ENCODE peak calls at places on chromosomes 1 and 21, in four cellular contexts. F is GM12878, Z is GM23338, Q is fibroblast of lung. Y is an unnamed sample.

GRCh38 chr1:84103197-84103992 is 40.7 kb upstream of the PRKACB start:
- DNase-seq in F (no peak), Z (peak; percentile 56), Q (peak; percentile 92), Y (no peak)

GRCh38 chr1:19123837-19124236 is 86.2 kb downstream of the UBR4 start:
- DNase-seq in F (no peak), Z (no peak), Q (no peak), Y (no peak)

GRCh38 chr1:91278754-91279153 is 125.9 kb downstream of the HFM1 start:
- DNase-seq in F (no peak), Z (peak; percentile 67), Q (peak; percentile 52), Y (peak; percentile 52)

GRCh38 chr1:67165468-67166058 is 691 bp upstream of the IL23R start:
- DNase-seq in F (no peak), Z (no peak), Q (no peak), Y (no peak)

GRCh38 chr1:29043270-29043971 is 80.3 kb downstream of the TMEM200B start:
- DNase-seq in F (no peak), Z (no peak), Q (peak; percentile 69), Y (no peak)

GRCh38 chr21:25283720-25284119 is 323.6 kb downstream of the MRPL39 start:
- DNase-seq in F (no peak), Z (peak; percentile 84), Q (peak; percentile 57), Y (peak; percentile 59)

GRCh38 chr1:206892351-206892984 is 4.8 kb upstream of the IL24 start:
- DNase-seq in F (no peak), Z (no peak), Q (peak; percentile 89), Y (no peak)

GRCh38 chr1:183912265-183912886 is 107.5 kb downstream of the RGL1 start:
- DNase-seq in F (peak; percentile 65), Z (no peak), Q (no peak), Y (peak; percentile 77)

GRCh38 chr1:16161717-16162116 is 5.8 kb upstream of the EPHA2 start:
- DNase-seq in F (no peak), Z (no peak), Q (no peak), Y (no peak)

GRCh38 chr1:81836007-81836626 is 35.4 kb downstream of the ADGRL2 start:
- DNase-seq in F (no peak), Z (no peak), Q (peak; percentile 29), Y (no peak)

GRCh38 chr1:235646463-235646862 is 3.1 kb downstream of the GNG4 start:
- DNase-seq in F (no peak), Z (no peak), Q (no peak), Y (no peak)

GRCh38 chr21:42761776-42762335 is 108.4 kb downstream of the PDE9A start:
- DNase-seq in F (no peak), Z (no peak), Q (no peak), Y (no peak)

GRCh38 chr1:93672069-93672468 is 9.6 kb downstream of the BCAR3 start:
- DNase-seq in F (no peak), Z (no peak), Q (peak; percentile 95), Y (no peak)

GRCh38 chr1:243254233-243254926 is 701 bp downstream of the CEP170 start:
- DNase-seq in F (no peak), Z (peak; percentile 81), Q (peak; percentile 65), Y (peak; percentile 86)

GRCh38 chr1:43799656-43800629 is 92.6 kb downstream of the ST3GAL3 start:
- DNase-seq in F (no peak), Z (no peak), Q (peak; percentile 93), Y (no peak)

GRCh38 chr21:26127918-26128317 is 42.7 kb downstream of the APP start:
- DNase-seq in F (no peak), Z (no peak), Q (peak; percentile 54), Y (no peak)

GRCh38 chr21:37668462-37669239 is 247.6 kb downstream of the KCNJ6 start:
- DNase-seq in F (no peak), Z (peak; percentile 27), Q (no peak), Y (no peak)

GRCh38 chr1:224080082-224080774 is 33.7 kb upstream of the FBXO28 start:
- DNase-seq in F (no peak), Z (no peak), Q (peak; percentile 27), Y (no peak)

GRCh38 chr1:7541629-7542028 is 229.5 kb upstream of the VAMP3 start:
- DNase-seq in F (no peak), Z (no peak), Q (peak; percentile 57), Y (no peak)

GRCh38 chr1:3628445-3628844 is 3.6 kb downstream of the TPRG1L start:
- DNase-seq in F (no peak), Z (no peak), Q (no peak), Y (no peak)

GRCh38 chr1:79899914-79900313 is 893.4 kb upstream of the ADGRL4 start:
- DNase-seq in F (no peak), Z (no peak), Q (peak; percentile 95), Y (no peak)

GRCh38 chr1:192529031-192529755 is 46.4 kb upstream of the RGS1 start:
- DNase-seq in F (no peak), Z (peak; percentile 21), Q (no peak), Y (peak; percentile 29)

GRCh38 chr1:221742555-221743415 is 896 bp upstream of the DUSP10 start:
- DNase-seq in F (no peak), Z (peak; percentile 82), Q (peak; percentile 83), Y (peak; percentile 74)

GRCh38 chr1:243849089-243850012 is 692 bp downstream of the AKT3 start:
- DNase-seq in F (no peak), Z (peak; percentile 78), Q (peak; percentile 58), Y (no peak)

GRCh38 chr1:174397261-174397660 is 50.5 kb upstream of the GPR52 start:
- DNase-seq in F (no peak), Z (no peak), Q (no peak), Y (no peak)

GRCh38 chr21:38930838-38931237 is 125.1 kb downstream of the ETS2 start:
- DNase-seq in F (no peak), Z (no peak), Q (peak; percentile 92), Y (no peak)

GRCh38 chr1:168980180-168980579 is 126.3 kb upstream of the ATP1B1 start:
- DNase-seq in F (no peak), Z (no peak), Q (no peak), Y (no peak)

GRCh38 chr1:12293416-12293815 is 63.6 kb downstream of the VPS13D start:
- DNase-seq in F (no peak), Z (no peak), Q (no peak), Y (no peak)

GRCh38 chr1:85568660-85569059 is 11.9 kb upstream of the CCN1 start:
- DNase-seq in F (no peak), Z (no peak), Q (no peak), Y (no peak)

GRCh38 chr1:5348732-5349465 is 643.3 kb downstream of the NPHP4 start:
- DNase-seq in F (no peak), Z (no peak), Q (no peak), Y (no peak)

GRCh38 chr1:54699936-54700525 is 15.6 kb upstream of the TTC4 start:
- DNase-seq in F (no peak), Z (no peak), Q (no peak), Y (no peak)

GRCh38 chr1:60078182-60078581 is 4.6 kb upstream of the C1orf87 start:
- DNase-seq in F (no peak), Z (no peak), Q (peak; percentile 52), Y (no peak)

GRCh38 chr1:5379176-5379759 is 613.0 kb downstream of the NPHP4 start:
- DNase-seq in F (no peak), Z (no peak), Q (no peak), Y (no peak)

GRCh38 chr1:70382682-70383081 is 28.2 kb upstream of the ANKRD13C start:
- DNase-seq in F (no peak), Z (no peak), Q (no peak), Y (peak; percentile 53)

GRCh38 chr1:154236855-154237254 is 16.1 kb downstream of the UBAP2L start:
- DNase-seq in F (no peak), Z (no peak), Q (no peak), Y (no peak)
- H4K20me1 ChIP-seq in F (peaks cover 2% of the 10 kb centered on the region), Z (peaks cover 74% of the 10 kb centered on the region), Q (no peaks in the 10 kb centered on the region), Y (peaks cover 35% of the 10 kb centered on the region)

GRCh38 chr1:1022322-1023090 is 2.6 kb downstream of the AGRN start:
- DNase-seq in F (no peak), Z (no peak), Q (no peak), Y (no peak)
- H4K20me1 ChIP-seq in F (no peaks in the 10 kb centered on the region), Z (peaks cover 4% of the 10 kb centered on the region), Q (no peaks in the 10 kb centered on the region), Y (peaks cover 20% of the 10 kb centered on the region)

GRCh38 chr1:230083053-230083452 is 16.0 kb downstream of the GALNT2 start:
- DNase-seq in F (no peak), Z (no peak), Q (no peak), Y (no peak)
- H4K20me1 ChIP-seq in F (no peaks in the 10 kb centered on the region), Z (peaks cover 25% of the 10 kb centered on the region), Q (no peaks in the 10 kb centered on the region), Y (peaks cover 12% of the 10 kb centered on the region)

DNA sequence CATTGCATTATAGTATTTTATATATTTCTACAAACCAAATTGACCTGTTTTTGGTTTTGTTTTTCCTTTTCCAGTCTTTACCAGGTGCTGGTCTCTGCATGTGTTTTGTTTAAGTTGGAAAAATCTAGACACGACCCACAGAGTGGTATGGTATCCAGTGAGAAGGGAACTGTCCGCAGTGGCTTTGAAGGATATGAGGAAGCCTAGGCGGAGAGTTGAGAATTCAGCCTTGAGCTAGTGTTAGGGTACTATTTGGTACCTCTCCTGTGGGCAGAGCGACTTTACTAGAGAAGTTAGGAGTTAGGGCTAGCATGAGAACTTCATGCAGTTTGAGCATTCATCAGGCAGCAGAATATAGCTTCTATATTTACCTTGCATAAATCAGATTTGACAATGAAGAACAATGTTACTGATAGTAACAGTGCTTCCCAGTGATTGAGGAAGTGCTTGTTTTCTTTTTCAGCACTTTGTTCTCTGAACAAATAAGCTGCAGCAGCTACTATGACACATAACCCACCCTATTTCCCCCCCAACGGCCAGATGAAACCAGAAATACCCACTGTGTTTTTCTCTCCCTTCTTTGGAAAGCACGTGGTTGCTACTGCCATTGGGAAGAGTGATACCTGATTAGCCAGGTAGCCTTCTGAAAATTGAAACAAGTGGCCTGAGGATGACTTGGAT is 19.0 kb downstream of the MRPS6 start:
- DNase-seq in F (no peak), Z (peak; percentile 30), Q (no peak), Y (no peak)
- H4K20me1 ChIP-seq in F (no peaks in the 10 kb centered on the region), Z (peaks cover 59% of the 10 kb centered on the region), Q (no peaks in the 10 kb centered on the region), Y (peaks cover 20% of the 10 kb centered on the region)

GRCh38 chr1:157193702-157194391 is 55.7 kb upstream of the ETV3 start:
- DNase-seq in F (no peak), Z (peak; percentile 91), Q (peak; percentile 52), Y (peak; percentile 85)

GRCh38 chr1:157194739-157195520 is 56.7 kb upstream of the ETV3 start:
- DNase-seq in F (no peak), Z (peak; percentile 40), Q (no peak), Y (no peak)

GRCh38 chr1:157197906-157198435 is 59.8 kb upstream of the ETV3 start:
- DNase-seq in F (no peak), Z (no peak), Q (no peak), Y (no peak)

GRCh38 chr1:157196245-157196543 is 58.0 kb upstream of the ETV3 start:
- DNase-seq in F (no peak), Z (no peak), Q (no peak), Y (no peak)

DNA sequence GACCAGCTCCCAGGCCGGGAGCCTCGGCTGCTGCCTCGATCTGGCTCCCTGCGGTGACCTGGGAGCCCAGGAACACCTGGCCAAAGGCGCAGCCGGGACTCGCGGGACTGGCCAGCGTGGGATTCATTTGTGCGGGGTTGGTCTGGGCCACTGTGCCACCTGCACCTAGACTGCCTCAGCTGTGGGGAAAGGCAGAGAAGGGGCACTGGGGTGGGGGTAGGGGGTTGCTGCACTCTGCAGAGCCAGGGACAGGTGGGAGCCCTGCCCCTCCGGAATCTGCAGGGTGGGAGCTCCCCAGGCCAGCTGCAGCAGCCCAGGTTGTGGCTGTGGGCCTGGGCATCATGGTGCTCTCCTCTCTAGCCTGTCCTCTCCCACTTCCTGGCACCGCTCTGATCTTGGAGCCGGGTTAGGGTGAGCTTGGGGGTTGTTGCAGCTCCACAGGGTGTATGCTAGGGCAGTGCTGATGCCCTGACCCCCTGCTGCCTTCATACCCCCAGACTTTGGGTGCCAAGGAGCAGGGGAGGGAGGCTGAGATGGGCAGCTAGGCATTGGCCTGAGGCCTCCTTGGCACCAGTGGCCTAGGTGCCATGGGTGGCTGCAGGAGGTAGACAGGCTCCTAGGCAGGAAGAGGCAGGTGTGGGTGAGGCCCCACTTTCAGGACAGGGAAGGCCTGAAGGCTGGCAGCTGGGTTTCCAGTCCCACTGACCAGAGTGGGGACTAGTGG is 57.5 kb upstream of the ETV3 start:
- DNase-seq in F (no peak), Z (no peak), Q (no peak), Y (no peak)
- H4K20me1 ChIP-seq in F (no peaks in the 10 kb centered on the region), Z (no peaks in the 10 kb centered on the region), Q (no peaks in the 10 kb centered on the region), Y (no peaks in the 10 kb centered on the region)